ENCODE peak calls at places on chromosomes 1 and 21, in five cellular contexts. Z is heart left ventricle; I is uterus; D is CD8-positive, alpha-beta memory T cell; S is adrenal gland. A is an unnamed sample. For H3K27me3, the result is how much of the 10 kb centered on the place peaks cover.

GRCh38 chr21:26948194-26948593 is 18.7 kb downstream of the ADAMTS5 start:
- DNase-seq in Z (no peak), D (no peak), S (no peak), I (no peak), A (no peak)

GRCh38 chr1:9807541-9807940 is 16.2 kb downstream of the CLSTN1 start:
- DNase-seq in D (no peak), I (no peak), Z (no peak), S (no peak), A (no peak)

GRCh38 chr1:205583461-205584130 is 48.2 kb downstream of the ELK4 start:
- DNase-seq in S (peak), Z (no peak), I (no peak), D (no peak), A (no peak)

GRCh38 chr1:15691434-15692032 is 7.4 kb downstream of the PLEKHM2 start:
- DNase-seq in I (peak), S (no peak), D (no peak), Z (peak), A (no peak)

GRCh38 chr1:232648316-232648715 is 18.4 kb upstream of the SIPA1L2 start:
- DNase-seq in Z (no peak), D (no peak), S (no peak), I (no peak), A (no peak)

GRCh38 chr1:212470059-212470458 is 37.3 kb downstream of the NENF start:
- DNase-seq in Z (peak), D (no peak), S (peak), I (peak), A (peak)

GRCh38 chr1:52294580-52294979 is 71.4 kb downstream of the CC2D1B start:
- DNase-seq in I (no peak), Z (no peak), D (no peak), S (no peak), A (no peak)

GRCh38 chr1:74222701-74223100 is 12.5 kb upstream of the TNNI3K start:
- DNase-seq in I (no peak), D (no peak), S (no peak), Z (no peak), A (no peak)

GRCh38 chr1:209398330-209398991 is 185.1 kb upstream of the CAMK1G start:
- DNase-seq in Z (peak), D (no peak), I (peak), S (peak), A (peak)

GRCh38 chr1:54124472-54124871 is 28.3 kb downstream of the CDCP2 start:
- DNase-seq in S (no peak), Z (no peak), I (no peak), D (no peak), A (no peak)

GRCh38 chr1:41902125-41902524 is 16.6 kb downstream of the HIVEP3 start:
- DNase-seq in I (no peak), D (no peak), Z (no peak), S (no peak), A (no peak)
- H3K4me3 ChIP-seq in I (no peak), D (no peak), Z (no peak), S (no peak), A (no peak)

DNA sequence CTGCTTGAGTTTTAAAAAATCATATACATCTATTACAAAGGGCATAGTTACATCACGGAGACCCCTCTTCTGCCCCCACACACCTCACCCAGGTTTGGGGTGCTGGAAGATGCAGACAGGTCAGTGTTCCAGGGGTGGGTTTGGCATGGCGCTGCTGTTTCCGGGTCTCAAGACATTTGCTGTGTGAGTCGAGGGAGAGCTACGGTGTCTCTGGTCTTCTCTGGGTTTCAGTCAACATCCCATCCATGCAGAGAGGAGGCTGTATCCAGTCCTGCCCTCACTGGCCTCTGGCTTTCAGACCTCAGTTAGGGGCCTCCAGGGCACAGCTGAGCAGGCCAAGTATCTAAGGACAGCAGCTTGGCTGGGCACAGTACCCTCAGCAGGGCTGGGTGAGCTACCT is 28.6 kb upstream of the DISP3 start:
- DNase-seq in D (no peak), Z (no peak), I (no peak), S (no peak), A (no peak)
- H3K27me3 ChIP-seq in D (under half), Z (under half), I (under half), S (under half), A (under half)

GRCh38 chr21:34667761-34668160 is 1.0 kb upstream of the CLIC6 start:
- DNase-seq in I (no peak), S (no peak), Z (no peak), D (no peak), A (no peak)

GRCh38 chr21:34670220-34670961 is 1.6 kb downstream of the CLIC6 start:
- DNase-seq in D (no peak), I (no peak), Z (no peak), S (no peak), A (no peak)

GRCh38 chr21:34668803-34669148 is at the start of gene CLIC6:
- DNase-seq in Z (no peak), I (no peak), D (no peak), S (no peak), A (no peak)

GRCh38 chr21:34670962-34671348 is 2.2 kb downstream of the CLIC6 start:
- DNase-seq in Z (no peak), D (no peak), S (no peak), I (no peak), A (no peak)

DNA sequence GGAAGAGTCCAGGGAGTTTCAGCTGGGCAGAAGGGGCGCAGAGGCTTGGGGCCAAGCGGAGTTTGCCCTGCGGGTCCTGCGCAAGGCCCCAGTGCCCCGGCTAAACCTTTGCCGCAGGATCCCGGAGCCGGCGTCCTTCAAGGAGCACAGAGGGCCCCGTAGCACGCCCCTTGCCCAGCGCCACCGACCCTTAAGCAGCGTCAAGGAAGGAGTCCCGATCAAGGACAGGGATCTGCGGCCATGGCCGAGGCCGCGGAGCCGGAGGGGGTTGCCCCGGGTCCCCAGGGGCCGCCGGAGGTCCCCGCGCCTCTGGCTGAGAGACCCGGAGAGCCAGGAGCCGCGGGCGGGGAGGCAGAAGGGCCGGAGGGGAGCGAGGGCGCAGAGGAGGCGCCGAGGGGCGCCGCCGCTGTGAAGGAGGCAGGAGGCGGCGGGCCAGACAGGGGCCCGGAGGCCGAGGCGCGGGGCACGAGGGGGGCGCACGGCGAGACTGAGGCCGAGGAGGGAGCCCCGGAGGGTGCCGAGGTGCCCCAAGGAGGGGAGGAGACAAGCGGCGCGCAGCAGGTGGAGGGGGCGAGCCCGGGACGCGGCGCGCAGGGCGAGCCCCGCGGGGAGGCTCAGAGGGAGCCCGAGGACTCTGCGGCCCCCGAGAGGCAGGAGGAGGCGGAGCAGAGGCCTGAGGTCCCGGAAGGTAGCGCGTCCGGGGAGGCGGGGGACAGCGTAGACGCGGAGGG is 520 bp downstream of the CLIC6 start:
- DNase-seq in I (no peak), S (no peak), Z (no peak), D (no peak), A (no peak)
- H3K4me3 ChIP-seq in I (peak), S (no peak), Z (peak), D (no peak), A (peak)

GRCh38 chr1:2540816-2541492 is 10.9 kb upstream of the HES5 start:
- DNase-seq in D (no peak), Z (peak), S (no peak), I (no peak), A (no peak)

GRCh38 chr1:2538872-2539271 is 8.8 kb upstream of the HES5 start:
- DNase-seq in D (no peak), Z (no peak), S (no peak), I (no peak), A (no peak)

GRCh38 chr1:2538376-2538775 is 8.3 kb upstream of the HES5 start:
- DNase-seq in S (no peak), D (no peak), I (no peak), Z (no peak), A (no peak)

GRCh38 chr1:2537785-2538115 is 7.7 kb upstream of the HES5 start:
- DNase-seq in S (no peak), Z (no peak), D (no peak), I (no peak), A (no peak)

GRCh38 chr1:2539312-2539907 is 9.3 kb upstream of the HES5 start:
- DNase-seq in D (no peak), Z (no peak), S (no peak), I (no peak), A (no peak)
- H3K27me3 ChIP-seq in D (under half), Z (under half), S (under half), I (under half), A (under half)

A was measured in BJ.